ENCODE peak calls at places on chromosomes 1 and 21, in seven cellular contexts. C is kidney epithelial cell; J is MM.1S; T is Caco-2; N is WERI-Rb-1; M is HL-60; E is CD4-positive, CD25-positive, alpha-beta regulatory T cell. Y is an unnamed sample.

GRCh38 chr1:205920159-205920558 is 23.1 kb downstream of the SLC26A9 start:
- DNase-seq in C (no peak), J (no peak), T (no peak), N (peak), M (no peak), E (no peak), Y (no peak)

GRCh38 chr1:89633745-89634625 is 1.1 kb downstream of the LRRC8C start:
- DNase-seq in C (no peak), J (peak), T (no peak), N (no peak), M (no peak), E (peak), Y (no peak)

GRCh38 chr1:84737572-84737971 is 47.3 kb upstream of the SSX2IP start:
- DNase-seq in C (no peak), J (no peak), T (no peak), N (no peak), M (no peak), E (no peak), Y (no peak)

GRCh38 chr1:8987881-8988617 is 38.2 kb downstream of the SLC2A7 start:
- DNase-seq in C (no peak), J (peak), T (peak), N (peak), M (no peak), E (peak), Y (no peak)

GRCh38 chr1:240575976-240576666 is 35.8 kb downstream of the GREM2 start:
- DNase-seq in C (no peak), J (peak), T (no peak), N (peak), M (no peak), E (peak), Y (no peak)

GRCh38 chr1:56330400-56331026 is 248.8 kb downstream of the PLPP3 start:
- DNase-seq in C (peak), J (peak), T (no peak), N (no peak), M (peak), E (no peak), Y (no peak)

GRCh38 chr1:241063281-241063680 is 293.7 kb downstream of the RGS7 start:
- DNase-seq in C (no peak), J (no peak), T (no peak), N (no peak), M (no peak), E (no peak), Y (no peak)

GRCh38 chr1:143497374-143497747 is 474.4 kb downstream of the FAM72C start:
- DNase-seq in C (no peak), J (peak), T (no peak), N (peak), M (no peak), E (no peak), Y (no peak)

GRCh38 chr1:198361373-198361772 is 179.1 kb downstream of the ATP6V1G3 start:
- DNase-seq in C (no peak), J (no peak), T (no peak), N (no peak), M (no peak), E (no peak), Y (no peak)

GRCh38 chr1:36865080-36865900 is 169.0 kb downstream of the GRIK3 start:
- DNase-seq in C (no peak), J (no peak), T (no peak), N (no peak), M (no peak), E (no peak), Y (no peak)

GRCh38 chr1:234841710-234842231 is 231.8 kb upstream of the IRF2BP2 start:
- DNase-seq in C (no peak), J (no peak), T (no peak), N (no peak), M (peak), E (no peak), Y (no peak)

GRCh38 chr1:183956559-183957188 is 80.9 kb downstream of the COLGALT2 start:
- DNase-seq in C (peak), J (peak), T (no peak), N (no peak), M (peak), E (peak), Y (peak)

GRCh38 chr1:229998980-229999379 is 68.1 kb upstream of the GALNT2 start:
- DNase-seq in C (no peak), J (no peak), T (no peak), N (no peak), M (no peak), E (no peak), Y (no peak)

GRCh38 chr21:16587141-16587570 is 857.4 kb downstream of the USP25 start:
- DNase-seq in C (no peak), J (peak), T (peak), N (no peak), M (no peak), E (no peak), Y (peak)

GRCh38 chr1:83029916-83030315 is 969.0 kb downstream of the TTLL7 start:
- DNase-seq in C (no peak), J (no peak), T (no peak), N (no peak), M (no peak), E (no peak), Y (peak)

GRCh38 chr1:51963592-51964308 is 26.8 kb downstream of the RAB3B start:
- DNase-seq in C (no peak), J (no peak), T (no peak), N (no peak), M (no peak), E (no peak), Y (no peak)

GRCh38 chr1:160637821-160638539 is 8.9 kb downstream of the SLAMF1 start:
- DNase-seq in C (no peak), J (peak), T (peak), N (no peak), M (no peak), E (peak), Y (no peak)

GRCh38 chr1:232416026-232416568 is 213.8 kb downstream of the SIPA1L2 start:
- DNase-seq in C (no peak), J (no peak), T (no peak), N (no peak), M (no peak), E (no peak), Y (peak)

GRCh38 chr21:39676054-39676771 is 63.5 kb downstream of the B3GALT5 start:
- DNase-seq in C (peak), J (peak), T (no peak), N (no peak), M (no peak), E (no peak), Y (peak)

GRCh38 chr1:6287029-6287428 is 26.1 kb upstream of the GPR153 start:
- DNase-seq in C (no peak), J (no peak), T (no peak), N (no peak), M (no peak), E (no peak), Y (no peak)

GRCh38 chr1:38942664-38943428 is 1.2 kb upstream of the RHBDL2 start:
- DNase-seq in C (no peak), J (no peak), T (no peak), N (no peak), M (no peak), E (no peak), Y (no peak)

GRCh38 chr1:25550155-25550506 is 6.7 kb downstream of the LDLRAP1 start:
- DNase-seq in C (no peak), J (no peak), T (no peak), N (no peak), M (no peak), E (no peak), Y (no peak)
- H3K4me3 ChIP-seq in C (no peak), J (peak), T (no peak), N (no peak), M (no peak), E (peak), Y (no peak)

GRCh38 chr1:169890761-169891538 is 2.7 kb downstream of the SCYL3 start:
- DNase-seq in C (no peak), J (no peak), T (peak), N (peak), M (no peak), E (peak), Y (no peak)
- H3K4me3 ChIP-seq in C (no peak), J (no peak), T (no peak), N (no peak), M (no peak), E (peak), Y (no peak)

DNA sequence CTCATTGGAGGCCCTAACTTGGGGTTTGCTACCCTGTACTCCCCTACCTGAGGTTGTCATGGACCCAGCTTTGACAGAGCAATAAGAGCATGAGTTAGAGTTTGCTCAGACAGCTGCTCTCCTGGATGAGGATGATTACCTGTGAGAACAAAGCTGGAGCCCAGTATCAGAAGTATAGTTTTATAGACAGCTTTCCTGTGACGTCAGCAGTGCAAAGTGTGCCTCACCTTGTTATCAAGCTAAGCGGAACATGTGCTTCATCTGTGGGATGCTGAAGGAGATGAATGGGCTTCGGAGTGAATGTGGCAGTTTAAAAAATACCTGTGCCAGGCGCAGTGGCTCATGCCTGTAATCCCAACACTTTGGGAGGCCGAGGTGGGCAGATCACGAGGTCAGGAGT is 5.4 kb upstream of the WDR47 start:
- DNase-seq in C (no peak), J (no peak), T (no peak), N (no peak), M (no peak), E (no peak), Y (no peak)
- H3K4me3 ChIP-seq in C (no peak), J (no peak), T (no peak), N (no peak), M (no peak), E (no peak), Y (no peak)

GRCh38 chr1:237059244-237059643 is 17.3 kb downstream of the RYR2 start:
- DNase-seq in C (no peak), J (no peak), T (no peak), N (no peak), M (no peak), E (no peak), Y (no peak)
- H3K4me3 ChIP-seq in C (no peak), J (no peak), T (no peak), N (no peak), M (no peak), E (no peak), Y (no peak)

Y was measured in epithelial cell of proximal tubule.